ENCODE peak calls at places on chromosome 14, in four cellular contexts. I, F, Z and Y are unnamed samples.

GRCh38 chr14:41549821-41550597 is 56.7 kb upstream of the LRFN5 start:
- DNase-seq in F (no peak), I (no peak), Z (no peak), Y (no peak)

GRCh38 chr14:23186913-23187654 is 3.6 kb upstream of the SLC7A8 start:
- DNase-seq in I (peak; percentile 53), Z (no peak), F (peak; percentile 53), Y (no peak)

GRCh38 chr14:24808412-24808811 is 174.4 kb upstream of the GZMB start:
- DNase-seq in F (no peak), I (no peak), Z (no peak), Y (no peak)

GRCh38 chr14:94679106-94679819 is 67.1 kb downstream of the SERPINA3 start:
- DNase-seq in F (no peak), I (no peak), Z (no peak), Y (no peak)

GRCh38 chr14:98593361-98593761 is 678.6 kb downstream of the BCL11B start:
- DNase-seq in Z (no peak), I (no peak), F (no peak), Y (no peak)

GRCh38 chr14:58865520-58866281 is 227.9 kb downstream of the DACT1 start:
- DNase-seq in F (no peak), Z (no peak), I (no peak), Y (no peak)

GRCh38 chr14:101972126-101972785 is 7.9 kb downstream of the DYNC1H1 start:
- DNase-seq in I (peak; percentile 91), F (no peak), Z (no peak), Y (no peak)

GRCh38 chr14:67977468-67978034 is 158.0 kb downstream of the RAD51B start:
- DNase-seq in I (no peak), F (no peak), Z (no peak), Y (no peak)

GRCh38 chr14:104594310-104595046 is 10.1 kb downstream of the TMEM179 start:
- DNase-seq in F (no peak), I (no peak), Z (no peak), Y (no peak)

GRCh38 chr14:26255213-26255612 is 342.6 kb downstream of the NOVA1 start:
- DNase-seq in I (no peak), F (no peak), Z (no peak), Y (no peak)

GRCh38 chr14:70595443-70596185 is 4.8 kb downstream of the MED6 start:
- DNase-seq in I (peak; percentile 31), Z (peak; percentile 27), F (no peak), Y (no peak)

GRCh38 chr14:24958271-24958670 is 91.7 kb downstream of the STXBP6 start:
- DNase-seq in F (no peak), Z (no peak), I (no peak), Y (no peak)

GRCh38 chr14:85534914-85535313 is 5.0 kb downstream of the FLRT2 start:
- DNase-seq in F (no peak), I (no peak), Z (no peak), Y (no peak)

GRCh38 chr14:73259837-73260236 is 22.5 kb downstream of the PAPLN start:
- DNase-seq in Z (no peak), I (peak; percentile 7), F (no peak), Y (no peak)

GRCh38 chr14:33556382-33557121 is 394.3 kb downstream of the EGLN3 start:
- DNase-seq in F (no peak), Z (no peak), I (no peak), Y (no peak)

GRCh38 chr14:24701031-24701430 is 67.0 kb upstream of the GZMB start:
- DNase-seq in Z (no peak), I (no peak), F (no peak), Y (no peak)

GRCh38 chr14:45698462-45699134 is 445.6 kb upstream of the MIS18BP1 start:
- DNase-seq in F (no peak), I (peak; percentile 13), Z (no peak), Y (no peak)

GRCh38 chr14:88791629-88792571 is 853 bp downstream of the EML5 start:
- DNase-seq in Z (peak; percentile 18), F (no peak), I (peak; percentile 37), Y (no peak)

GRCh38 chr14:60317609-60318008 is 68.6 kb downstream of the PPM1A start:
- DNase-seq in I (no peak), Z (no peak), F (no peak), Y (no peak)

GRCh38 chr14:76337619-76338545 is 38.1 kb upstream of the ESRRB start:
- DNase-seq in Z (no peak), I (no peak), F (no peak), Y (no peak)

GRCh38 chr14:22781606-22782000 is 15.1 kb downstream of the OXA1L start:
- DNase-seq in Z (no peak), I (no peak), F (no peak), Y (no peak)

GRCh38 chr14:105092124-105092911 is 27.1 kb upstream of the GPR132 start:
- DNase-seq in I (no peak), Z (no peak), F (no peak), Y (peak; percentile 51)

GRCh38 chr14:83847102-83847501 is 1682.8 kb upstream of the FLRT2 start:
- DNase-seq in I (no peak), F (no peak), Z (no peak), Y (no peak)

GRCh38 chr14:51086044-51086443 is 8.9 kb downstream of the TRIM9 start:
- DNase-seq in I (no peak), F (no peak), Z (no peak), Y (no peak)